ENCODE peak calls at places on chromosomes 11 and 22, in five cellular contexts. Q is skeletal muscle cell, L is HAP-1, C is GM23338, D is ascending aorta. N is an unnamed sample.

GRCh38 chr22:40240160-40240559 is 62.4 kb downstream of the TNRC6B start:
- DNase-seq in Q (no peak), L (peak), C (no peak), D (no peak), N (no peak)

GRCh38 chr11:32895471-32895870 is 2.9 kb downstream of the QSER1 start:
- DNase-seq in Q (no peak), L (no peak), C (no peak), D (no peak), N (no peak)

GRCh38 chr11:126465573-126466287 is 110.2 kb downstream of the ST3GAL4 start:
- DNase-seq in Q (no peak), L (no peak), C (no peak), D (no peak), N (peak)

GRCh38 chr11:21582791-21583190 is 610.1 kb upstream of the ANO5 start:
- DNase-seq in Q (no peak), L (no peak), C (no peak), D (no peak), N (peak)

GRCh38 chr11:97111559-97111958 is 721.7 kb downstream of the JRKL start:
- DNase-seq in Q (no peak), L (no peak), C (no peak), D (no peak), N (no peak)

GRCh38 chr22:28988455-28988854 is 73.2 kb downstream of the C22orf31 start:
- DNase-seq in Q (no peak), L (no peak), C (no peak), D (no peak), N (no peak)

GRCh38 chr11:131637469-131638175 is 267.2 kb downstream of the NTM start:
- DNase-seq in Q (no peak), L (no peak), C (no peak), D (no peak), N (no peak)

GRCh38 chr22:39185601-39186012 is 33.1 kb upstream of the CBX7 start:
- DNase-seq in Q (no peak), L (no peak), C (no peak), D (no peak), N (no peak)

GRCh38 chr11:8604078-8604723 is 10.2 kb upstream of the STK33 start:
- DNase-seq in Q (peak), L (peak), C (peak), D (no peak), N (peak)

GRCh38 chr11:116110802-116111201 is 606.6 kb upstream of the CADM1 start:
- DNase-seq in Q (no peak), L (no peak), C (no peak), D (no peak), N (no peak)

GRCh38 chr22:26383968-26384576 is 45.0 kb upstream of the ASPHD2 start:
- DNase-seq in Q (no peak), L (no peak), C (peak), D (no peak), N (no peak)
- H3K4me3 ChIP-seq in Q (no peak), L (no peak), C (no peak), D (no peak), N (no peak)

GRCh38 chr11:24837112-24837511 is 340.3 kb downstream of the LUZP2 start:
- DNase-seq in Q (no peak), L (no peak), C (no peak), D (no peak), N (no peak)
- H3K4me3 ChIP-seq in Q (no peak), L (no peak), C (no peak), D (no peak), N (no peak)

DNA sequence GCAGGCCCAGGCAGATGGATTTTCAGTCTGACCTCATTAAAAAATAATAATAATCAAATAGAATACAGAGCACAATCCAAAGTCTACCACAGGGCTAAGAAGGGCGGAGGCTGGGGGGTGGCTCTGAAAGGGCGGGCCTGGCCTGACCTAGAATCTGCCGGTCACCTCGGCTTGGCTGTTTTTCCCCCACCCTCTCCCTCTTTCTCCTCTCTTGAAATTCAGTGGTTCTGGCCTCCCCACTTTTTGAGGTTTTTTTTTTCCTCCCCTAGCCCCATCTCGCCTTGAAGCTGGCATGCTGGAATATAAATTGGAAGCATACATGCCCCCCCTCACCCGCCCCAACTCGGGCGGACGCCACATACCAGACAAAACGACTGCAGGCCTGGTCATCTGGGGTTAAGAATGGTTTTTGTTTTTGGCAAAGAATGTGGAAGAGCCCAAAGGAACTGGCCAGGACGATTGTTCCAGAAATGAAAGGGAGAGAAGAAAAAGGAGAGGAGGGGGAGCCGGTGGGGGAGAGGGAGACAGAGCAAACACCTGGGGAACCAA is 25.1 kb downstream of the MN1 start:
- DNase-seq in Q (no peak), L (no peak), C (peak), D (no peak), N (no peak)
- H3K4me3 ChIP-seq in Q (no peak), L (no peak), C (peak), D (peak), N (no peak)

GRCh38 chr11:111976119-111976518 is 39.0 kb downstream of the DIXDC1 start:
- DNase-seq in Q (no peak), L (no peak), C (peak), D (no peak), N (no peak)
- H3K4me3 ChIP-seq in Q (no peak), L (no peak), C (peak), D (peak), N (no peak)

DNA sequence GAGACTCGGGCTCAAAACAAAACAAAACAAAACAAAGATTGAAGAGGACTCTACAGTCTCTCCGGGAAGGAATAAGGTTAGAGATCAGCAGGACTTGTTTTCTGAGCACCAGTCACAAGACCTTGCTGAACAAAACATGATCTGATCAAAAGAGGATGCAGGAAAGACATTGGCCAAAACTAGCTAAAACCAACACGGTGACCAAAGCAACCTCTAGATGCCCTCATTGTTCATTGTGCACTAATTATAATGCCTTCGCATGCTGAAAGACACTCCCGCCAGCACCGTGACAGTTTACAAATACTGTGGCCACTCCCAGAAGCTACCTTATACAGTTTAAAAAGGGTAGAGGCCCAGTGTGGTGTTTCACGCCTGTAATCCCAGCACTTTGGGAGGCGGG is 15.7 kb upstream of the CHKA start:
- DNase-seq in Q (no peak), L (no peak), C (no peak), D (no peak), N (no peak)
- H3K4me3 ChIP-seq in Q (no peak), L (no peak), C (no peak), D (no peak), N (no peak)

DNA sequence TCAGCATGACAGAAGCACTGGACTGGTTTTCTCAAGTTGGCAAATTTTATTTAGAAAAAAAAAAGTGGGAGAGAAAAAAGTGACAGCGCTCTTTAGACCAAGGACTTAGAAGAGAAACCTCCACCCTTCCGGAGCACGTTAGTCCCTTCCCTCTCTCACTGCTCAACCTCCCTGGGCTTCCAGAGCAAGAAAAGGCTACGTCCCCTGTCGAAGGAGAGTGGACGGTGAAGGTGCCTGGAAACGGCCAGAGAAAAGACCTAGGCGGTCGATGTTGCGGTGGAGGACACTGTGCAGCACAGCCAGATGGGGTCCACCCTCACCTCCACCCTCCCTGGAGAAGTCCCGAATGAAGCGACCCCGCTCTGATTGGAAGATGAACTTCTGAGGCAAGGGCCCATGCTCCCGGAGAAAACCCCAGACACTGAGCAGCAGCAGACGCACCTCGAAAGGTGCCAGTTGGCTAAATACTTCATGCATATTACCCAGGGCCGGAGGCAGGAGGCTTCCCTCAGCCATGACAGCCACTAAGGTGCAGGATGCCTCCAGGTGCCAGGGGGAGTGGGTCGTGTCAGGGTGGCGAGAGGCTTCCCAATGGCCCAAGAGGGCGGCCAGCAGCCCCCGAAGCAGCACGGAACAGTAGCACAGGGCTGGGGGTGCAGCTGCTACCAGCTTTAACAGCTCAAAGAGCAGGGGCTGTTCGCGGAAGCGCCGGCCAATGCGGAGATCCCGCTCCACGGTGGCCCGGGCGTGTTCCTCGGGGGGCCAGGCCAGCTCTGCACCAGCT is 604 bp upstream of the GANAB start:
- DNase-seq in Q (no peak), L (no peak), C (no peak), D (no peak), N (no peak)
- H3K4me3 ChIP-seq in Q (peak), L (no peak), C (peak), D (peak), N (no peak)